ENCODE peak calls at places on chromosomes 1 and 21, in five cellular contexts. K is psoas muscle, P is transverse colon, D is neural progenitor cell, R is fibroblast of villous mesenchyme. H is an unnamed sample.

GRCh38 chr1:114122891-114123621 is 30.6 kb downstream of the SYT6 start:
- DNase-seq in K (no peak), P (no peak), D (peak; percentile 32), R (no peak), H (no peak)

GRCh38 chr21:27802816-27803475 is 836.1 kb upstream of the ADAMTS5 start:
- DNase-seq in K (no peak), P (peak; percentile 39), D (peak; percentile 67), R (peak; percentile 41), H (no peak)

GRCh38 chr1:38125837-38126520 is 79.4 kb upstream of the POU3F1 start:
- DNase-seq in K (no peak), P (no peak), D (no peak), R (no peak), H (no peak)

GRCh38 chr1:8374812-8375211 is 56.9 kb downstream of the SLC45A1 start:
- DNase-seq in K (no peak), P (peak; percentile 49), D (peak; percentile 55), R (no peak), H (no peak)

GRCh38 chr1:21614419-21615115 is 54.6 kb downstream of the RAP1GAP start:
- DNase-seq in K (no peak), P (peak; percentile 56), D (no peak), R (no peak), H (no peak)

GRCh38 chr21:43845386-43845785 is 19.6 kb upstream of the AGPAT3 start:
- DNase-seq in K (no peak), P (no peak), D (no peak), R (no peak), H (no peak)

GRCh38 chr1:66374561-66375111 is 159.3 kb upstream of the SGIP1 start:
- DNase-seq in K (no peak), P (no peak), D (no peak), R (peak; percentile 43), H (no peak)

GRCh38 chr1:60924964-60925798 is 157.2 kb upstream of the NFIA start:
- DNase-seq in K (no peak), P (no peak), D (no peak), R (no peak), H (no peak)

GRCh38 chr1:223258751-223259177 is 105.2 kb downstream of the SUSD4 start:
- DNase-seq in K (no peak), P (no peak), D (no peak), R (peak; percentile 47), H (no peak)

GRCh38 chr1:223683586-223684487 is 18.3 kb upstream of the CAPN8 start:
- DNase-seq in K (peak; percentile 37), P (peak; percentile 66), D (peak; percentile 80), R (peak; percentile 46), H (peak; percentile 63)

GRCh38 chr1:172845371-172845770 is 186.5 kb downstream of the FASLG start:
- DNase-seq in K (no peak), P (no peak), D (no peak), R (peak; percentile 65), H (no peak)

GRCh38 chr1:3069491-3070303 is 694 bp downstream of the PRDM16 start:
- DNase-seq in K (peak; percentile 17), P (peak; percentile 22), D (peak; percentile 88), R (peak; percentile 47), H (peak; percentile 56)

GRCh38 chr1:100866041-100866900 is 28.4 kb downstream of the EXTL2 start:
- DNase-seq in K (no peak), P (no peak), D (peak; percentile 18), R (peak; percentile 68), H (no peak)

GRCh38 chr1:238951809-238952208 is 434.6 kb upstream of the CHRM3 start:
- DNase-seq in K (no peak), P (no peak), D (peak; percentile 39), R (peak; percentile 4), H (no peak)

GRCh38 chr1:32893198-32894018 is 7.1 kb downstream of the HPCA start:
- DNase-seq in K (peak; percentile 43), P (peak; percentile 83), D (peak; percentile 86), R (peak; percentile 21), H (no peak)

GRCh38 chr1:208988811-208989222 is 594.7 kb upstream of the CAMK1G start:
- DNase-seq in K (no peak), P (peak; percentile 11), D (no peak), R (peak; percentile 54), H (no peak)

GRCh38 chr1:7335224-7335879 is 435.7 kb upstream of the VAMP3 start:
- DNase-seq in K (no peak), P (no peak), D (no peak), R (peak; percentile 50), H (no peak)

GRCh38 chr1:7707527-7707926 is 63.6 kb upstream of the VAMP3 start:
- DNase-seq in K (no peak), P (no peak), D (no peak), R (no peak), H (no peak)

GRCh38 chr1:206685749-206686485 is 1.2 kb downstream of the MAPKAPK2 start:
- DNase-seq in K (peak; percentile 67), P (peak; percentile 53), D (peak; percentile 82), R (peak; percentile 83), H (peak; percentile 41)

GRCh38 chr1:66331641-66332523 is 202.1 kb upstream of the SGIP1 start:
- DNase-seq in K (peak; percentile 78), P (peak; percentile 64), D (peak; percentile 61), R (peak; percentile 94), H (no peak)

GRCh38 chr1:24308365-24309015 is 10.7 kb upstream of the GRHL3 start:
- DNase-seq in K (no peak), P (no peak), D (peak; percentile 64), R (peak; percentile 46), H (no peak)

GRCh38 chr21:29190920-29191319 is 60.5 kb downstream of the MAP3K7CL start:
- DNase-seq in K (peak; percentile 31), P (no peak), D (no peak), R (peak; percentile 91), H (no peak)

GRCh38 chr1:111214884-111215283 is 12.6 kb upstream of the CHI3L2 start:
- DNase-seq in K (no peak), P (no peak), D (no peak), R (no peak), H (no peak)

GRCh38 chr1:110188116-110188618 is 21.9 kb upstream of the KCNC4 start:
- DNase-seq in K (no peak), P (no peak), D (no peak), R (peak; percentile 69), H (no peak)

GRCh38 chr21:32611471-32611997 is 643 bp downstream of the CFAP298 start:
- DNase-seq in K (no peak), P (peak; percentile 51), D (peak; percentile 57), R (peak; percentile 38), H (no peak)

GRCh38 chr1:204345425-204345824 is 14.3 kb downstream of the PLEKHA6 start:
- DNase-seq in K (no peak), P (no peak), D (no peak), R (no peak), H (no peak)

GRCh38 chr1:243487649-243488227 is 231.9 kb downstream of the SDCCAG8 start:
- DNase-seq in K (no peak), P (no peak), D (no peak), R (no peak), H (no peak)

GRCh38 chr1:164061528-164061927 is 497.5 kb upstream of the PBX1 start:
- DNase-seq in K (no peak), P (no peak), D (no peak), R (no peak), H (no peak)

GRCh38 chr1:2469103-2469940 is 6.8 kb upstream of the PLCH2 start:
- DNase-seq in K (no peak), P (no peak), D (no peak), R (no peak), H (no peak)

GRCh38 chr21:38343691-38344090 is 86.9 kb downstream of the KCNJ15 start:
- DNase-seq in K (peak; percentile 24), P (no peak), D (no peak), R (peak; percentile 45), H (no peak)

GRCh38 chr1:201254625-201255469 is 28.5 kb upstream of the PKP1 start:
- DNase-seq in K (peak; percentile 68), P (peak; percentile 69), D (peak; percentile 70), R (peak; percentile 25), H (peak; percentile 96)

GRCh38 chr1:191533254-191533653 is 625.0 kb upstream of the RGS18 start:
- DNase-seq in K (no peak), P (no peak), D (no peak), R (no peak), H (no peak)

GRCh38 chr1:243623831-243624230 is 226.2 kb downstream of the AKT3 start:
- DNase-seq in K (no peak), P (no peak), D (no peak), R (peak; percentile 78), H (no peak)

GRCh38 chr1:234265861-234266260 is 107.4 kb upstream of the COA6 start:
- DNase-seq in K (no peak), P (no peak), D (no peak), R (no peak), H (no peak)

GRCh38 chr1:201739492-201740085 is 89.4 kb upstream of the IPO9 start:
- DNase-seq in K (peak; percentile 46), P (peak; percentile 83), D (peak; percentile 82), R (peak; percentile 69), H (peak; percentile 62)

GRCh38 chr1:199954701-199955100 is 72.8 kb upstream of the NR5A2 start:
- DNase-seq in K (no peak), P (peak; percentile 41), D (peak; percentile 70), R (no peak), H (peak; percentile 39)
- TF ChIP-seq CTCF in K (no peak), P (peak; percentile 38), D (peak; percentile 72), R (peak; percentile 8), H (peak; percentile 66)

DNA sequence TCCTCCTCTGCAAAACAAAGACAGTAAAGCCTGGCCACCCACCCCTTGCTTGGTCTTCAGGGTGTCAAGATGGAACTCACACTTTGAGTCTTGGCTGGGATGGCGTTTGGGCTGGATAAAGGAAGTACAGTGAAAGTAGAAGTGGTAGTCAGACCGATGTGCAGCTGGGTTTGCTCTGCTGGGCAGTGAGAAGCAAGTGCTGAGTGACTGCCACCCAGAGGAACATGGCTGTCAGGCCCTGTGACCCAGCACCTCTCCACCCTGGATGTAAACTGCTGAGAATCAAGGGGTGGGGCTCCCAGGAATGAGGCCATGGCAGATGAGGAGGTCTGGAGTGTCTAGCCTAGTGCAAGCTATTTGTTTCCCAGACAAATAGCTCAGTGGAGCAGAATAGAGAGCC is 51.2 kb downstream of the POFUT2 start:
- DNase-seq in K (no peak), P (no peak), D (no peak), R (no peak), H (no peak)
- TF ChIP-seq CTCF in K (no peak), P (no peak), D (no peak), R (no peak), H (no peak)

GRCh38 chr21:17796503-17796902 is 22.7 kb downstream of the C21orf91 start:
- DNase-seq in K (no peak), P (no peak), D (no peak), R (no peak), H (no peak)

GRCh38 chr21:17797967-17798366 is 21.2 kb downstream of the C21orf91 start:
- DNase-seq in K (no peak), P (no peak), D (no peak), R (no peak), H (no peak)

GRCh38 chr21:17796037-17796403 is 23.1 kb downstream of the C21orf91 start:
- DNase-seq in K (no peak), P (no peak), D (no peak), R (peak; percentile 22), H (no peak)

GRCh38 chr21:17799414-17800164 is 19.6 kb downstream of the C21orf91 start:
- DNase-seq in K (no peak), P (no peak), D (no peak), R (no peak), H (no peak)

GRCh38 chr21:17798796-17799195 is 20.4 kb downstream of the C21orf91 start:
- DNase-seq in K (no peak), P (no peak), D (no peak), R (peak; percentile 52), H (no peak)
- TF ChIP-seq CTCF in K (no peak), P (no peak), D (no peak), R (no peak), H (no peak)

GRCh38 chr1:5577255-5578040 is 414.8 kb downstream of the NPHP4 start:
- DNase-seq in K (no peak), P (no peak), D (no peak), R (no peak), H (no peak)
- TF ChIP-seq CTCF in K (no peak), P (no peak), D (no peak), R (no peak), H (no peak)

H was measured in progenitor cell of endocrine pancreas.